ENCODE peak calls at places on chromosomes 12 and 14, in ten cellular contexts. Q, N, C, I, S, O, R, Y, H and W are unnamed samples.

GRCh38 chr14:60632777-60633176 is 16.5 kb downstream of the SIX1 start:
- DNase-seq in S (no peak), O (no peak), C (no peak), I (no peak), H (peak), Y (no peak), R (no peak), Q (no peak), N (peak), W (no peak)

GRCh38 chr14:63544641-63545234 is 1.6 kb upstream of the PPP2R5E start:
- DNase-seq in S (peak), C (peak), H (no peak), R (no peak), O (no peak), Y (no peak), I (peak), Q (peak), N (peak), W (no peak)

GRCh38 chr14:104346608-104347007 is 208.2 kb downstream of the KIF26A start:
- DNase-seq in R (no peak), H (no peak), Q (no peak), Y (no peak), S (no peak), C (no peak), O (no peak), N (no peak), I (no peak), W (peak)

GRCh38 chr12:130240831-130241590 is 78.7 kb downstream of the FZD10 start:
- DNase-seq in Q (no peak), Y (no peak), N (no peak), H (peak), I (no peak), O (no peak), R (no peak), S (no peak), C (no peak), W (no peak)

GRCh38 chr14:26276757-26277156 is 321.1 kb downstream of the NOVA1 start:
- DNase-seq in Q (no peak), I (no peak), N (no peak), Y (no peak), R (no peak), S (no peak), O (no peak), C (no peak), H (no peak), W (no peak)

GRCh38 chr12:111124183-111124582 is 203.8 kb upstream of the MYL2 start:
- DNase-seq in C (no peak), Q (no peak), Y (no peak), H (no peak), O (no peak), S (no peak), I (no peak), N (no peak), R (no peak), W (no peak)

GRCh38 chr12:12506541-12506940 is 56.1 kb downstream of the DUSP16 start:
- DNase-seq in Q (no peak), S (peak), C (peak), H (no peak), Y (no peak), N (no peak), I (no peak), O (no peak), R (no peak), W (no peak)

GRCh38 chr12:39685854-39686608 is 66.4 kb upstream of the ABCD2 start:
- DNase-seq in H (no peak), Q (no peak), R (no peak), C (no peak), N (no peak), Y (no peak), I (no peak), O (no peak), S (no peak), W (no peak)

GRCh38 chr12:46108721-46109120 is 118.3 kb upstream of the SCAF11 start:
- DNase-seq in I (no peak), R (no peak), Q (no peak), H (no peak), C (no peak), O (no peak), N (peak), S (no peak), Y (no peak), W (no peak)